ENCODE peak calls at places on chromosomes 3 and 15, in four cellular contexts. U is stimulated activated CD4-positive, alpha-beta T cell treated with anti-CD3 and anti-CD28 coated beads, TNF-alpha, amount 100 ng/mL, for 24 hours; F is CD4-positive, CD25-positive, alpha-beta regulatory T cell; L is T-cell. N is an unnamed sample.

GRCh38 chr3:101084404-101084803 is 91.2 kb upstream of the ABI3BP start:
- DNase-seq in U (no peak), F (no peak), L (no peak), N (no peak)

GRCh38 chr3:195550723-195551122 is 7.6 kb upstream of the PPP1R2 start:
- DNase-seq in U (no peak), F (no peak), L (no peak), N (no peak)

GRCh38 chr3:181735921-181736320 is 24.2 kb downstream of the SOX2 start:
- DNase-seq in U (no peak), F (no peak), L (no peak), N (no peak)

GRCh38 chr3:45994661-45995369 is 809 bp downstream of the FYCO1 start:
- DNase-seq in U (peak; percentile 28), F (peak; percentile 33), L (peak; percentile 58), N (peak; percentile 36)

GRCh38 chr15:44427756-44428724 is 611 bp downstream of the CTDSPL2 start:
- DNase-seq in U (peak; percentile 10), F (peak; percentile 20), L (no peak), N (no peak)

GRCh38 chr15:89315375-89315929 is 19.2 kb downstream of the POLG start:
- DNase-seq in U (no peak), F (no peak), L (no peak), N (no peak)

GRCh38 chr15:94259121-94259776 is 27.9 kb downstream of the MCTP2 start:
- DNase-seq in U (no peak), F (no peak), L (no peak), N (no peak)

GRCh38 chr3:194675081-194675640 is 3.2 kb upstream of the LSG1 start:
- DNase-seq in U (peak; percentile 70), F (no peak), L (no peak), N (no peak)

GRCh38 chr3:32614956-32615355 is 44.3 kb upstream of the DYNC1LI1 start:
- DNase-seq in U (no peak), F (no peak), L (no peak), N (no peak)

GRCh38 chr3:119950666-119951325 is 143.5 kb downstream of the GSK3B start:
- DNase-seq in U (no peak), F (no peak), L (no peak), N (no peak)

GRCh38 chr3:185363662-185364203 is 797 bp downstream of the MAP3K13 start:
- DNase-seq in U (no peak), F (no peak), L (no peak), N (no peak)

GRCh38 chr15:63462053-63462452 is 42.3 kb upstream of the USP3 start:
- DNase-seq in U (no peak), F (no peak), L (no peak), N (no peak)

GRCh38 chr3:98602078-98602678 is 8.8 kb upstream of the CPOX start:
- DNase-seq in U (no peak), F (peak; percentile 21), L (no peak), N (no peak)

GRCh38 chr3:123335007-123335670 is 113.8 kb downstream of the ADCY5 start:
- DNase-seq in U (no peak), F (no peak), L (no peak), N (peak; percentile 26)

GRCh38 chr3:46748160-46748559 is 30.5 kb upstream of the PRSS50 start:
- DNase-seq in U (no peak), F (no peak), L (no peak), N (no peak)

GRCh38 chr15:39399600-39399999 is 181.3 kb upstream of the THBS1 start:
- DNase-seq in U (no peak), F (no peak), L (no peak), N (no peak)

GRCh38 chr15:49187537-49188245 is 17.6 kb downstream of the GALK2 start:
- DNase-seq in U (no peak), F (no peak), L (no peak), N (no peak)

GRCh38 chr3:13844286-13844685 is 35.6 kb downstream of the WNT7A start:
- DNase-seq in U (no peak), F (no peak), L (no peak), N (no peak)

GRCh38 chr15:91694131-91694828 is 159.2 kb upstream of the SLCO3A1 start:
- DNase-seq in U (no peak), F (no peak), L (no peak), N (no peak)

GRCh38 chr3:153925826-153926514 is 195.2 kb upstream of the ARHGEF26 start:
- DNase-seq in U (no peak), F (no peak), L (no peak), N (no peak)

GRCh38 chr15:49521802-49522201 is 98.8 kb downstream of the FGF7 start:
- DNase-seq in U (no peak), F (no peak), L (no peak), N (no peak)

GRCh38 chr3:59313365-59313764 is 263.5 kb upstream of the CFAP20DC start:
- DNase-seq in U (peak; percentile 22), F (peak; percentile 20), L (no peak), N (peak; percentile 9)

GRCh38 chr3:99418709-99419108 is 219.7 kb upstream of the COL8A1 start:
- DNase-seq in U (no peak), F (no peak), L (no peak), N (no peak)

GRCh38 chr3:71008350-71008923 is 575.1 kb downstream of the FOXP1 start:
- DNase-seq in U (no peak), F (no peak), L (peak; percentile 15), N (no peak)

GRCh38 chr3:100720423-100720822 is 11.1 kb downstream of the TFG start:
- DNase-seq in U (no peak), F (no peak), L (no peak), N (no peak)

GRCh38 chr3:157819826-157820517 is 286.2 kb downstream of the SHOX2 start:
- DNase-seq in U (no peak), F (no peak), L (no peak), N (no peak)

GRCh38 chr3:183490653-183491052 is 62.2 kb upstream of the MCF2L2 start:
- DNase-seq in U (no peak), F (no peak), L (no peak), N (no peak)

GRCh38 chr3:68206524-68207117 is 552.2 kb upstream of the SUCLG2 start:
- DNase-seq in U (no peak), F (no peak), L (no peak), N (no peak)

GRCh38 chr3:29976871-29977270 is 629.5 kb upstream of the TGFBR2 start:
- DNase-seq in U (no peak), F (no peak), L (no peak), N (no peak)

GRCh38 chr3:58591496-58592133 is 14.4 kb upstream of the FAM107A start:
- DNase-seq in U (no peak), F (no peak), L (no peak), N (no peak)